ENCODE peak calls at places on chromosomes 7 and 10, in five cellular contexts. C, X, G, Z and D are unnamed samples.

GRCh38 chr7:1532456-1533254 is 2.2 kb downstream of the MAFK start:
- DNase-seq in Z (peak), G (no peak), X (no peak), C (peak), D (peak)

GRCh38 chr7:30655096-30655970 is 26.9 kb downstream of the CRHR2 start:
- DNase-seq in G (no peak), C (no peak), Z (no peak), X (no peak), D (no peak)

GRCh38 chr10:131121511-131122035 is 189.9 kb downstream of the TCERG1L start:
- DNase-seq in X (no peak), G (no peak), C (no peak), Z (no peak), D (no peak)

GRCh38 chr10:60350400-60350799 is 39.3 kb downstream of the ANK3 start:
- DNase-seq in X (no peak), Z (no peak), G (no peak), C (no peak), D (no peak)

GRCh38 chr10:133554600-133554999 is 10.8 kb downstream of the SYCE1 start:
- DNase-seq in C (no peak), Z (no peak), X (no peak), G (no peak), D (no peak)

GRCh38 chr7:120405652-120406051 is 132.7 kb downstream of the KCND2 start:
- DNase-seq in G (no peak), Z (no peak), X (no peak), C (no peak), D (no peak)

GRCh38 chr10:436013-436697 is 253.3 kb downstream of the DIP2C start:
- DNase-seq in Z (no peak), X (no peak), C (no peak), G (no peak), D (no peak)

GRCh38 chr10:110794808-110795207 is 76.9 kb upstream of the PDCD4 start:
- DNase-seq in G (no peak), Z (peak), C (no peak), X (no peak), D (no peak)

GRCh38 chr10:119209050-119209735 is 1.8 kb downstream of the GRK5 start:
- DNase-seq in G (peak), Z (peak), C (peak), X (peak), D (peak)

GRCh38 chr7:108190891-108191290 is 60.7 kb upstream of the LAMB4 start:
- DNase-seq in G (no peak), C (no peak), X (no peak), Z (no peak), D (no peak)

GRCh38 chr7:134374291-134374690 is 57.6 kb upstream of the SLC35B4 start:
- DNase-seq in G (no peak), Z (no peak), X (no peak), C (no peak), D (no peak)

GRCh38 chr10:14523286-14523685 is 192.6 kb upstream of the FRMD4A start:
- DNase-seq in C (no peak), G (no peak), Z (no peak), X (no peak), D (no peak)

GRCh38 chr10:11712761-11713160 is 29.4 kb upstream of the ECHDC3 start:
- DNase-seq in Z (no peak), C (no peak), X (no peak), G (no peak), D (no peak)

GRCh38 chr7:100171840-100172239 is 3.4 kb upstream of the GAL3ST4 start:
- DNase-seq in X (no peak), Z (no peak), C (no peak), G (no peak), D (no peak)

GRCh38 chr10:51063659-51064535 is 10.4 kb upstream of the PRKG1 start:
- DNase-seq in X (no peak), Z (no peak), C (no peak), G (no peak), D (no peak)

GRCh38 chr7:623464-623863 is 103.0 kb upstream of the DNAAF5 start:
- DNase-seq in G (no peak), Z (no peak), X (no peak), C (no peak), D (no peak)

GRCh38 chr7:5218564-5219360 is 28.7 kb downstream of the WIPI2 start:
- DNase-seq in Z (no peak), X (no peak), C (no peak), G (no peak), D (no peak)

GRCh38 chr10:96017227-96017687 is 26.1 kb upstream of the CCNJ start:
- DNase-seq in X (peak), Z (no peak), C (peak), G (peak), D (peak)